ENCODE peak calls at places on chromosome 11, in seven cellular contexts. One of them, this sample, is unnamed.

GRCh38 chr11:66686801-66687750 is 9.4 kb upstream of the RBM4B start:
- DNase-seq in BJ: no peak
- DNase-seq in mucosa of descending colon: no peak
- DNase-seq in NT2/D1: no peak
- DNase-seq in CD8-positive, alpha-beta T cell: no peak
- DNase-seq in CD4-positive, CD25-positive, alpha-beta regulatory T cell: no peak
- DNase-seq in HL-60: no peak
- DNase-seq in this sample: no peak

GRCh38 chr11:61273151-61274078 is 21.7 kb downstream of the VWCE start:
- DNase-seq in mucosa of descending colon: peak
- DNase-seq in HL-60: no peak
- DNase-seq in NT2/D1: no peak
- DNase-seq in CD4-positive, CD25-positive, alpha-beta regulatory T cell: no peak
- DNase-seq in CD8-positive, alpha-beta T cell: no peak
- DNase-seq in BJ: no peak
- DNase-seq in this sample: peak

GRCh38 chr11:59112494-59112893 is 5.5 kb downstream of the FAM111B start:
- DNase-seq in BJ: no peak
- DNase-seq in CD4-positive, CD25-positive, alpha-beta regulatory T cell: no peak
- DNase-seq in CD8-positive, alpha-beta T cell: no peak
- DNase-seq in mucosa of descending colon: no peak
- DNase-seq in HL-60: no peak
- DNase-seq in NT2/D1: no peak
- DNase-seq in this sample: no peak

GRCh38 chr11:62889126-62889483 is 8.4 kb downstream of the SLC3A2 start:
- DNase-seq in CD8-positive, alpha-beta T cell: no peak
- DNase-seq in NT2/D1: no peak
- DNase-seq in HL-60: no peak
- DNase-seq in CD4-positive, CD25-positive, alpha-beta regulatory T cell: no peak
- DNase-seq in mucosa of descending colon: no peak
- DNase-seq in BJ: no peak
- DNase-seq in this sample: no peak

GRCh38 chr11:21430532-21430931 is 761.1 kb downstream of the NELL1 start:
- DNase-seq in NT2/D1: no peak
- DNase-seq in CD8-positive, alpha-beta T cell: no peak
- DNase-seq in BJ: no peak
- DNase-seq in HL-60: no peak
- DNase-seq in CD4-positive, CD25-positive, alpha-beta regulatory T cell: no peak
- DNase-seq in mucosa of descending colon: no peak
- DNase-seq in this sample: no peak

GRCh38 chr11:68916439-68916838 is 12.7 kb downstream of the IGHMBP2 start:
- DNase-seq in BJ: no peak
- DNase-seq in CD4-positive, CD25-positive, alpha-beta regulatory T cell: no peak
- DNase-seq in HL-60: no peak
- DNase-seq in mucosa of descending colon: no peak
- DNase-seq in CD8-positive, alpha-beta T cell: no peak
- DNase-seq in NT2/D1: no peak
- DNase-seq in this sample: no peak

GRCh38 chr11:126501641-126502040 is 146.2 kb downstream of the ST3GAL4 start:
- DNase-seq in HL-60: no peak
- DNase-seq in BJ: no peak
- DNase-seq in mucosa of descending colon: no peak
- DNase-seq in CD4-positive, CD25-positive, alpha-beta regulatory T cell: no peak
- DNase-seq in CD8-positive, alpha-beta T cell: no peak
- DNase-seq in NT2/D1: no peak
- DNase-seq in this sample: no peak

GRCh38 chr11:12467610-12468009 is 90.2 kb downstream of the PARVA start:
- DNase-seq in CD8-positive, alpha-beta T cell: no peak
- DNase-seq in CD4-positive, CD25-positive, alpha-beta regulatory T cell: no peak
- DNase-seq in HL-60: no peak
- DNase-seq in NT2/D1: no peak
- DNase-seq in mucosa of descending colon: no peak
- DNase-seq in BJ: no peak
- DNase-seq in this sample: no peak

GRCh38 chr11:94876222-94876621 is 97.1 kb downstream of the CWC15 start:
- DNase-seq in CD8-positive, alpha-beta T cell: no peak
- DNase-seq in NT2/D1: no peak
- DNase-seq in HL-60: no peak
- DNase-seq in BJ: no peak
- DNase-seq in mucosa of descending colon: no peak
- DNase-seq in CD4-positive, CD25-positive, alpha-beta regulatory T cell: no peak
- DNase-seq in this sample: no peak

GRCh38 chr11:100581318-100581717 is 105.8 kb upstream of the ARHGAP42 start:
- DNase-seq in HL-60: no peak
- DNase-seq in BJ: no peak
- DNase-seq in CD8-positive, alpha-beta T cell: no peak
- DNase-seq in CD4-positive, CD25-positive, alpha-beta regulatory T cell: no peak
- DNase-seq in NT2/D1: no peak
- DNase-seq in mucosa of descending colon: no peak
- DNase-seq in this sample: no peak

GRCh38 chr11:31254411-31254810 is 115.1 kb downstream of the DCDC1 start:
- DNase-seq in HL-60: no peak
- DNase-seq in mucosa of descending colon: no peak
- DNase-seq in BJ: peak
- DNase-seq in CD8-positive, alpha-beta T cell: no peak
- DNase-seq in NT2/D1: no peak
- DNase-seq in CD4-positive, CD25-positive, alpha-beta regulatory T cell: no peak
- DNase-seq in this sample: no peak

GRCh38 chr11:10858505-10859360 is 880 bp upstream of the ZBED5 start:
- DNase-seq in BJ: no peak
- DNase-seq in HL-60: peak
- DNase-seq in NT2/D1: peak
- DNase-seq in CD8-positive, alpha-beta T cell: peak
- DNase-seq in CD4-positive, CD25-positive, alpha-beta regulatory T cell: peak
- DNase-seq in mucosa of descending colon: peak
- DNase-seq in this sample: no peak

GRCh38 chr11:86551286-86551685 is 121.1 kb downstream of the ME3 start:
- DNase-seq in HL-60: no peak
- DNase-seq in BJ: peak
- DNase-seq in mucosa of descending colon: peak
- DNase-seq in NT2/D1: no peak
- DNase-seq in CD8-positive, alpha-beta T cell: no peak
- DNase-seq in CD4-positive, CD25-positive, alpha-beta regulatory T cell: no peak
- DNase-seq in this sample: peak

GRCh38 chr11:68997124-68997994 is 15.7 kb downstream of the MRGPRF start:
- DNase-seq in BJ: no peak
- DNase-seq in mucosa of descending colon: no peak
- DNase-seq in HL-60: no peak
- DNase-seq in NT2/D1: no peak
- DNase-seq in CD8-positive, alpha-beta T cell: no peak
- DNase-seq in CD4-positive, CD25-positive, alpha-beta regulatory T cell: no peak
- DNase-seq in this sample: no peak

GRCh38 chr11:128190312-128190711 is 397.0 kb downstream of the ETS1 start:
- DNase-seq in CD4-positive, CD25-positive, alpha-beta regulatory T cell: no peak
- DNase-seq in mucosa of descending colon: no peak
- DNase-seq in HL-60: no peak
- DNase-seq in BJ: no peak
- DNase-seq in NT2/D1: no peak
- DNase-seq in CD8-positive, alpha-beta T cell: peak
- DNase-seq in this sample: no peak

GRCh38 chr11:76561245-76561644 is 109.3 kb downstream of the LRRC32 start:
- DNase-seq in HL-60: no peak
- DNase-seq in CD4-positive, CD25-positive, alpha-beta regulatory T cell: no peak
- DNase-seq in mucosa of descending colon: no peak
- DNase-seq in NT2/D1: no peak
- DNase-seq in CD8-positive, alpha-beta T cell: no peak
- DNase-seq in BJ: no peak
- DNase-seq in this sample: no peak

GRCh38 chr11:64296236-64296635 is 3.9 kb upstream of the CATSPERZ start:
- DNase-seq in mucosa of descending colon: no peak
- DNase-seq in BJ: no peak
- DNase-seq in CD8-positive, alpha-beta T cell: no peak
- DNase-seq in NT2/D1: no peak
- DNase-seq in CD4-positive, CD25-positive, alpha-beta regulatory T cell: no peak
- DNase-seq in HL-60: no peak
- DNase-seq in this sample: no peak

GRCh38 chr11:126638663-126639062 is 283.2 kb downstream of the ST3GAL4 start:
- DNase-seq in CD4-positive, CD25-positive, alpha-beta regulatory T cell: no peak
- DNase-seq in HL-60: no peak
- DNase-seq in BJ: no peak
- DNase-seq in mucosa of descending colon: no peak
- DNase-seq in NT2/D1: no peak
- DNase-seq in CD8-positive, alpha-beta T cell: no peak
- DNase-seq in this sample: no peak

GRCh38 chr11:69156673-69157155 is 979 bp downstream of the SMIM38 start:
- DNase-seq in mucosa of descending colon: no peak
- DNase-seq in CD8-positive, alpha-beta T cell: no peak
- DNase-seq in CD4-positive, CD25-positive, alpha-beta regulatory T cell: no peak
- DNase-seq in BJ: no peak
- DNase-seq in HL-60: no peak
- DNase-seq in NT2/D1: no peak
- DNase-seq in this sample: peak

GRCh38 chr11:9741260-9741659 is 77.4 kb downstream of the SWAP70 start:
- DNase-seq in mucosa of descending colon: no peak
- DNase-seq in HL-60: no peak
- DNase-seq in BJ: no peak
- DNase-seq in CD4-positive, CD25-positive, alpha-beta regulatory T cell: no peak
- DNase-seq in CD8-positive, alpha-beta T cell: no peak
- DNase-seq in NT2/D1: no peak
- DNase-seq in this sample: no peak

GRCh38 chr11:9747816-9748215 is 83.9 kb downstream of the SWAP70 start:
- DNase-seq in mucosa of descending colon: no peak
- DNase-seq in CD8-positive, alpha-beta T cell: no peak
- DNase-seq in BJ: no peak
- DNase-seq in HL-60: no peak
- DNase-seq in NT2/D1: no peak
- DNase-seq in CD4-positive, CD25-positive, alpha-beta regulatory T cell: no peak
- DNase-seq in this sample: no peak

GRCh38 chr11:9748361-9748970 is 84.6 kb downstream of the SWAP70 start:
- DNase-seq in mucosa of descending colon: peak
- DNase-seq in NT2/D1: no peak
- DNase-seq in CD4-positive, CD25-positive, alpha-beta regulatory T cell: peak
- DNase-seq in BJ: no peak
- DNase-seq in HL-60: peak
- DNase-seq in CD8-positive, alpha-beta T cell: peak
- DNase-seq in this sample: peak

GRCh38 chr11:9747229-9747628 is 83.4 kb downstream of the SWAP70 start:
- DNase-seq in BJ: no peak
- DNase-seq in mucosa of descending colon: no peak
- DNase-seq in CD4-positive, CD25-positive, alpha-beta regulatory T cell: no peak
- DNase-seq in NT2/D1: no peak
- DNase-seq in HL-60: no peak
- DNase-seq in CD8-positive, alpha-beta T cell: no peak
- DNase-seq in this sample: no peak

DNA sequence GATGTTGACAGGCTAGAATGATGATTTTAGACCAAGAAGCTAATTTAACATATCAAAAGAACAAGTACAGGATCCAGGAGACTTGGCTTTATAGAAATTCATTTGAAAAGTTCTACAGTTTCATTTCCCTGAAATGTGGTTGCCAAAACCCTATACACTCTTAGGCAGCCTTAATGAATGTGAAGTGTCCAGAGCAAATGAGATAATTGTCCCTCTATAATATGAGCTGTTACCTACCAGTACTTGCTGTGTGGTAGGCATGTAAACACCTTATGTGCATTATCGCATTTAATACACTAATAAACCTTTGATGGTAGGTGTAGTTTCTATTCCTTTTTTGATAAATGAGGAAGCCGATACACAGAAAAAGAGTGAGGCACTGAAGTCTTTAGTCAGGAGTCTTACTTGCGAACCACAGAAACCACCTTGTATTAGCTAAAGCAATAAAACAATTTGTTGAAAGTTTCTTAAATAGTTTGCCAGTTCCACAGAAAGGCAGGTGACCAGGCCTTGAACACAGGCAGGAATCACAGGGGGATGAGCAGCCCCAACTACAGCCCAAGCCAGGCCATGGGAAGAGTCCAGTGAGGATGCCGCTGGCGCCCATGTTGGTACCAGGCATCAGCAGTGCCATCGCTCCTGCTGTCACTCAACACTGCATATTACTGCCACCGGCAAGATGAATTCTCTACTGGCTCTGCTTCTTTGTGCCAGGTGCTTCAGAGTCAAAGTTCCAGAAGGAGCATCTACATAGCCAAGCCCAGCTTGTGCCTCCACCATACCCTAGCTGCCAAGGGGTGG is 81.7 kb downstream of the SWAP70 start:
- DNase-seq in HL-60: no peak
- DNase-seq in CD8-positive, alpha-beta T cell: no peak
- DNase-seq in BJ: no peak
- DNase-seq in NT2/D1: no peak
- DNase-seq in mucosa of descending colon: no peak
- DNase-seq in CD4-positive, CD25-positive, alpha-beta regulatory T cell: no peak
- DNase-seq in this sample: no peak
- H3K4me3 ChIP-seq in HL-60: no peak
- H3K4me3 ChIP-seq in CD8-positive, alpha-beta T cell: no peak
- H3K4me3 ChIP-seq in BJ: no peak
- H3K4me3 ChIP-seq in NT2/D1: no peak
- H3K4me3 ChIP-seq in mucosa of descending colon: no peak
- H3K4me3 ChIP-seq in CD4-positive, CD25-positive, alpha-beta regulatory T cell: no peak
- H3K4me3 ChIP-seq in this sample: no peak

GRCh38 chr11:72703281-72704008 is 29.2 kb upstream of the PDE2A start:
- DNase-seq in CD8-positive, alpha-beta T cell: no peak
- DNase-seq in CD4-positive, CD25-positive, alpha-beta regulatory T cell: no peak
- DNase-seq in BJ: peak
- DNase-seq in HL-60: no peak
- DNase-seq in mucosa of descending colon: no peak
- DNase-seq in NT2/D1: no peak
- DNase-seq in this sample: no peak
- H3K4me3 ChIP-seq in CD8-positive, alpha-beta T cell: no peak
- H3K4me3 ChIP-seq in CD4-positive, CD25-positive, alpha-beta regulatory T cell: no peak
- H3K4me3 ChIP-seq in BJ: no peak
- H3K4me3 ChIP-seq in HL-60: no peak
- H3K4me3 ChIP-seq in mucosa of descending colon: no peak
- H3K4me3 ChIP-seq in NT2/D1: no peak
- H3K4me3 ChIP-seq in this sample: no peak

GRCh38 chr11:133785795-133786194 is 59.5 kb downstream of the SPATA19 start:
- DNase-seq in BJ: no peak
- DNase-seq in HL-60: no peak
- DNase-seq in NT2/D1: no peak
- DNase-seq in CD8-positive, alpha-beta T cell: no peak
- DNase-seq in CD4-positive, CD25-positive, alpha-beta regulatory T cell: no peak
- DNase-seq in mucosa of descending colon: no peak
- DNase-seq in this sample: no peak

GRCh38 chr11:133782116-133782725 is 63.1 kb downstream of the SPATA19 start:
- DNase-seq in CD4-positive, CD25-positive, alpha-beta regulatory T cell: no peak
- DNase-seq in CD8-positive, alpha-beta T cell: no peak
- DNase-seq in NT2/D1: no peak
- DNase-seq in mucosa of descending colon: no peak
- DNase-seq in HL-60: no peak
- DNase-seq in BJ: no peak
- DNase-seq in this sample: no peak

GRCh38 chr11:133784359-133784758 is 61.0 kb downstream of the SPATA19 start:
- DNase-seq in BJ: no peak
- DNase-seq in HL-60: no peak
- DNase-seq in NT2/D1: no peak
- DNase-seq in CD4-positive, CD25-positive, alpha-beta regulatory T cell: no peak
- DNase-seq in mucosa of descending colon: no peak
- DNase-seq in CD8-positive, alpha-beta T cell: no peak
- DNase-seq in this sample: no peak

GRCh38 chr11:133790995-133791394 is 54.3 kb downstream of the SPATA19 start:
- DNase-seq in NT2/D1: no peak
- DNase-seq in CD8-positive, alpha-beta T cell: no peak
- DNase-seq in mucosa of descending colon: no peak
- DNase-seq in HL-60: no peak
- DNase-seq in CD4-positive, CD25-positive, alpha-beta regulatory T cell: no peak
- DNase-seq in BJ: no peak
- DNase-seq in this sample: no peak

GRCh38 chr11:133787379-133788103 is 57.8 kb downstream of the SPATA19 start:
- DNase-seq in mucosa of descending colon: peak
- DNase-seq in CD8-positive, alpha-beta T cell: no peak
- DNase-seq in CD4-positive, CD25-positive, alpha-beta regulatory T cell: no peak
- DNase-seq in HL-60: no peak
- DNase-seq in NT2/D1: no peak
- DNase-seq in BJ: no peak
- DNase-seq in this sample: no peak
- H3K4me3 ChIP-seq in mucosa of descending colon: no peak
- H3K4me3 ChIP-seq in CD8-positive, alpha-beta T cell: no peak
- H3K4me3 ChIP-seq in CD4-positive, CD25-positive, alpha-beta regulatory T cell: no peak
- H3K4me3 ChIP-seq in HL-60: no peak
- H3K4me3 ChIP-seq in NT2/D1: no peak
- H3K4me3 ChIP-seq in BJ: no peak
- H3K4me3 ChIP-seq in this sample: no peak

GRCh38 chr11:9775393-9775780 is 111.5 kb downstream of the SWAP70 start:
- DNase-seq in CD4-positive, CD25-positive, alpha-beta regulatory T cell: no peak
- DNase-seq in NT2/D1: no peak
- DNase-seq in HL-60: no peak
- DNase-seq in CD8-positive, alpha-beta T cell: no peak
- DNase-seq in BJ: no peak
- DNase-seq in mucosa of descending colon: peak
- DNase-seq in this sample: no peak
- H3K4me3 ChIP-seq in CD4-positive, CD25-positive, alpha-beta regulatory T cell: no peak
- H3K4me3 ChIP-seq in NT2/D1: no peak
- H3K4me3 ChIP-seq in HL-60: no peak
- H3K4me3 ChIP-seq in CD8-positive, alpha-beta T cell: no peak
- H3K4me3 ChIP-seq in BJ: peak
- H3K4me3 ChIP-seq in mucosa of descending colon: no peak
- H3K4me3 ChIP-seq in this sample: no peak